ENCODE peak calls at places on chromosomes 4 and X, in five cellular contexts. M, X, I, B and R are unnamed samples.

GRCh38 chrX:46865281-46865680 is 28.4 kb downstream of the RP2 start:
- DNase-seq in M (no peak), X (no peak), B (no peak), I (no peak), R (no peak)

GRCh38 chrX:71181558-71181909 is 36.9 kb downstream of the NLGN3 start:
- DNase-seq in I (no peak), M (no peak), B (peak; percentile 65), X (no peak), R (peak; percentile 19)

GRCh38 chr4:25770844-25771243 is 91.9 kb downstream of the SEL1L3 start:
- DNase-seq in I (no peak), X (no peak), B (no peak), M (no peak), R (no peak)

GRCh38 chrX:27924261-27924660 is 57.0 kb downstream of the DCAF8L1 start:
- DNase-seq in B (no peak), M (no peak), I (no peak), X (no peak), R (no peak)

GRCh38 chr4:140947507-140947906 is 185.8 kb downstream of the RNF150 start:
- DNase-seq in I (no peak), M (no peak), B (no peak), X (no peak), R (peak; percentile 65)

GRCh38 chr4:159360549-159360948 is 257.7 kb downstream of the RAPGEF2 start:
- DNase-seq in I (no peak), X (no peak), B (no peak), M (no peak), R (peak; percentile 27)

GRCh38 chr4:80209302-80209701 is 12.0 kb downstream of the PRDM8 start:
- DNase-seq in M (no peak), B (no peak), X (no peak), I (no peak), R (no peak)

GRCh38 chrX:47562615-47563243 is 1.7 kb downstream of the ARAF start:
- DNase-seq in I (peak; percentile 19), B (no peak), M (no peak), X (no peak), R (no peak)

GRCh38 chr4:176656108-176656507 is 136.6 kb downstream of the VEGFC start:
- DNase-seq in X (no peak), B (no peak), M (no peak), I (no peak), R (no peak)

GRCh38 chr4:123941306-123941705 is 544.7 kb downstream of the SPRY1 start:
- DNase-seq in I (no peak), X (no peak), B (no peak), M (no peak), R (no peak)

GRCh38 chrX:39367429-39367828 is 566.2 kb downstream of the MID1IP1 start:
- DNase-seq in B (no peak), M (no peak), I (no peak), X (no peak), R (no peak)

GRCh38 chrX:39613508-39613921 is 484.2 kb downstream of the BCOR start:
- DNase-seq in X (no peak), I (no peak), M (no peak), B (peak; percentile 60), R (peak; percentile 13)

GRCh38 chr4:4854649-4855292 is 4.7 kb upstream of the MSX1 start:
- DNase-seq in X (no peak), M (no peak), B (no peak), I (no peak), R (no peak)

GRCh38 chr4:39497909-39498723 is 29.1 kb downstream of the UGDH start:
- DNase-seq in I (no peak), X (no peak), M (no peak), B (no peak), R (no peak)

GRCh38 chr4:6962211-6963041 is 52.8 kb downstream of the TBC1D14 start:
- DNase-seq in M (peak; percentile 85), X (peak; percentile 56), I (no peak), B (no peak), R (no peak)

GRCh38 chr4:123495530-123495929 is 98.9 kb downstream of the SPRY1 start:
- DNase-seq in X (no peak), M (no peak), B (no peak), I (no peak), R (no peak)

GRCh38 chr4:28007693-28008092 is 1147.1 kb downstream of the STIM2 start:
- DNase-seq in X (no peak), B (no peak), I (no peak), M (peak; percentile 39), R (no peak)

GRCh38 chrX:11558972-11559371 is 106.7 kb downstream of the ARHGAP6 start:
- DNase-seq in X (no peak), B (peak; percentile 65), M (no peak), I (no peak), R (peak; percentile 26)

GRCh38 chrX:149043401-149043800 is 461.7 kb downstream of the IDS start:
- DNase-seq in M (no peak), X (no peak), B (no peak), I (no peak), R (no peak)

GRCh38 chr4:72666910-72667309 is 97.9 kb upstream of the ADAMTS3 start:
- DNase-seq in I (no peak), B (no peak), X (no peak), M (no peak), R (no peak)

GRCh38 chrX:123338240-123338639 is 154.2 kb downstream of the GRIA3 start:
- DNase-seq in X (no peak), I (no peak), B (no peak), M (no peak), R (no peak)

GRCh38 chr4:140291259-140291658 is 82.2 kb upstream of the SCOC start:
- DNase-seq in X (no peak), M (no peak), I (no peak), B (no peak), R (peak; percentile 17)